ENCODE peak calls at places on chromosomes 5 and 9, in five cellular contexts. One of them, this sample, is unnamed.

GRCh38 chr9:127812936-127813675 is 10.4 kb downstream of the FPGS start:
- DNase-seq in foreskin fibroblast: no peak
- DNase-seq in AG04450: no peak
- DNase-seq in cardiac fibroblast: no peak
- DNase-seq in choroid plexus epithelial cell: no peak
- DNase-seq in this sample: no peak

GRCh38 chr5:176629853-176630680 is at the start of the genes EIF4E1B and SNCB:
- DNase-seq in AG04450: no peak
- DNase-seq in choroid plexus epithelial cell: peak
- DNase-seq in foreskin fibroblast: peak
- DNase-seq in cardiac fibroblast: no peak
- DNase-seq in this sample: peak

GRCh38 chr5:179608131-179608581 is 15.3 kb downstream of the HNRNPH1 start:
- DNase-seq in AG04450: no peak
- DNase-seq in cardiac fibroblast: peak
- DNase-seq in choroid plexus epithelial cell: peak
- DNase-seq in foreskin fibroblast: no peak
- DNase-seq in this sample: no peak

GRCh38 chr9:131589124-131589711 is 43.9 kb downstream of the PRRT1B start:
- DNase-seq in foreskin fibroblast: no peak
- DNase-seq in choroid plexus epithelial cell: no peak
- DNase-seq in AG04450: no peak
- DNase-seq in cardiac fibroblast: no peak
- DNase-seq in this sample: no peak

GRCh38 chr9:88447431-88447830 is 59.2 kb downstream of the SPIN1 start:
- DNase-seq in cardiac fibroblast: no peak
- DNase-seq in AG04450: no peak
- DNase-seq in foreskin fibroblast: no peak
- DNase-seq in choroid plexus epithelial cell: no peak
- DNase-seq in this sample: no peak

GRCh38 chr9:20238921-20239320 is 383.4 kb downstream of the MLLT3 start:
- DNase-seq in cardiac fibroblast: peak
- DNase-seq in choroid plexus epithelial cell: peak
- DNase-seq in foreskin fibroblast: peak
- DNase-seq in AG04450: no peak
- DNase-seq in this sample: no peak

GRCh38 chr9:97160255-97160654 is 121.3 kb upstream of the CTSV start:
- DNase-seq in foreskin fibroblast: no peak
- DNase-seq in choroid plexus epithelial cell: no peak
- DNase-seq in cardiac fibroblast: no peak
- DNase-seq in AG04450: no peak
- DNase-seq in this sample: no peak

GRCh38 chr9:87280421-87280820 is 217.2 kb upstream of the DAPK1 start:
- DNase-seq in AG04450: peak
- DNase-seq in choroid plexus epithelial cell: peak
- DNase-seq in foreskin fibroblast: no peak
- DNase-seq in cardiac fibroblast: no peak
- DNase-seq in this sample: peak

GRCh38 chr9:88388886-88389617 is 808 bp downstream of the SPIN1 start:
- DNase-seq in foreskin fibroblast: peak
- DNase-seq in AG04450: no peak
- DNase-seq in choroid plexus epithelial cell: peak
- DNase-seq in cardiac fibroblast: peak
- DNase-seq in this sample: peak

DNA sequence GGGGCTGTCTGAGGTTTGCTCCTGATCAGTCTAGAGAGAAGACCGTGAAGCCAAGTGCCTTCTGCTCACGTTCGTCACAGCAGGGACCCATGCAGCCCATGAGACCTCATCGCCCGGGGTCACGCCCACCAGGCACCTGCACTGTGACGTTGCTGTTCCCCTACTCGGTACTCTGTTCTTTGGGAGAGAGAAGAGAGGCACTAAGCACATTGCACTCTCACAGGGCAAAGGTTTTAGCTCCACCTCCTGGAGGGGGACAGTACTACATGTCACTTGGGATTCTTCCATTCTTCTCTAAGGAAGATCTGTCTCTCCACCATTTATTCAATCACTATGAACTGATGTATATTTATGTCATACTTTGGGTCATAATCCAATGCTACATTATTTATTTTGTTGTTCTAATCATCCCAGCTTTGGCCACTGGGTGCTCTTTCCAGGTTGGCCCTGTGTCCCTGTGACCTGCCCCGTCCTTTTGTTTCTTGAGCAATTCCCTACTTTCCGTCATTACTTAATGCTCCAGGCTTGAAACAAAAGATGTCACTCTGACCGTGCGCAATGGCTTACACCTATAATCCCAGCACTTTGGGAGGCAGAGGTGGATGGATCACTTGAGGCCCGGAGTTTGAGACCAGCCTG is 31.4 kb upstream of the BRD3 start:
- DNase-seq in AG04450: no peak
- DNase-seq in foreskin fibroblast: peak
- DNase-seq in choroid plexus epithelial cell: peak
- DNase-seq in cardiac fibroblast: peak
- DNase-seq in this sample: peak
- TF ChIP-seq CTCF in AG04450: peak
- TF ChIP-seq CTCF in foreskin fibroblast: peak
- TF ChIP-seq CTCF in choroid plexus epithelial cell: peak
- TF ChIP-seq CTCF in cardiac fibroblast: peak
- TF ChIP-seq CTCF in this sample: peak

DNA sequence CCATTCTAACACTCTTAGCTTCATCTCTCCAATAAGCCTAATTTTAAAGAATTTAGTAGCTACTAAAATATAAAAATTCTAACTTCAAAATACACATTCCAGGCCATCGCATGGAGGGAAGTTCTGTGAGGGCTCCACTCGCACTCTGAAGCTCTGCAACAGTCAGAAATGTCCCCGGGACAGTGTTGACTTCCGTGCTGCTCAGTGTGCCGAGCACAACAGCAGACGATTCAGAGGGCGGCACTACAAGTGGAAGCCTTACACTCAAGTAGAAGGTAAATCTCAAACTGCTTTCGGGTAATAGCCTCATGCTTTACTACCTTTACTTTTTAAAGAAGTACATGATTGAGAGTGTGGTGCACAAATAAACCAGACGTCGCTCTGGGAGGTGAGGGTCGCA is 94.8 kb downstream of the ADAMTS16 start:
- DNase-seq in choroid plexus epithelial cell: no peak
- DNase-seq in cardiac fibroblast: no peak
- DNase-seq in AG04450: no peak
- DNase-seq in foreskin fibroblast: no peak
- DNase-seq in this sample: no peak
- H3K4me3 ChIP-seq in choroid plexus epithelial cell: no peak
- H3K4me3 ChIP-seq in cardiac fibroblast: no peak
- H3K4me3 ChIP-seq in AG04450: no peak
- H3K4me3 ChIP-seq in foreskin fibroblast: no peak
- H3K4me3 ChIP-seq in this sample: no peak

GRCh38 chr5:140366770-140367630 is 7.0 kb downstream of the SLC4A9 start:
- DNase-seq in foreskin fibroblast: no peak
- DNase-seq in choroid plexus epithelial cell: no peak
- DNase-seq in AG04450: no peak
- DNase-seq in cardiac fibroblast: no peak
- DNase-seq in this sample: no peak
- TF ChIP-seq CTCF in foreskin fibroblast: no peak
- TF ChIP-seq CTCF in choroid plexus epithelial cell: no peak
- TF ChIP-seq CTCF in AG04450: peak
- TF ChIP-seq CTCF in cardiac fibroblast: no peak
- TF ChIP-seq CTCF in this sample: no peak

DNA sequence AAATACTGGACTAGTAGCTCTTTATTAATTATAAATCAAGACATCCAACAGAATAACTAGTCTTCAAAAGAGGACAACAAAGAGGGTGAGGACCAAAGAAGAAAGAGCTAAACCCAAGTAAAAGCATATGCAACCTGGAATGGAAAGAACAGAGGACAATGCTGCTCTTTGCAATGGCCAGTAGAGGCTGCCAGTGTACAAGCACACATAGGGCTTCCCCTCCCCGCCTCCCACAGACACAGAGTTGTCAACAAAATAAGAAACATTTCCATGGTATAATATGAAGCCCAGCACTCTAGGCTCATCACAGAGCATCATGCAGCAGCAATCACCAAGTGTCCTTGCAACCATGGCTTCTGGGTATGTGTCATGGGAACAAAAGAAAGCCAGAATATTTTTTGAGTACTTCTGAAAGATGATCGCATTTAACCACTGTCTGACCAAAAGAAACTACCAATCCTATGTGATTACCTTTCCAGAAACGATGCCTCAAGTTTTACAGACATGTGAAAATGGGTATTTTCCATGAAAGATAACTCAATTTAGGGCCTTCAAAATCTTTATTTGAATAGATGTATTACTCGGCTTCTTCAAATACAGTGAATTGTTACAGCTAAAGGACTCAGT is 58.1 kb downstream of the RFX3 start:
- DNase-seq in choroid plexus epithelial cell: peak
- DNase-seq in cardiac fibroblast: peak
- DNase-seq in AG04450: peak
- DNase-seq in foreskin fibroblast: peak
- DNase-seq in this sample: peak
- H3K4me3 ChIP-seq in choroid plexus epithelial cell: no peak
- H3K4me3 ChIP-seq in cardiac fibroblast: no peak
- H3K4me3 ChIP-seq in AG04450: no peak
- H3K4me3 ChIP-seq in foreskin fibroblast: no peak
- H3K4me3 ChIP-seq in this sample: no peak

GRCh38 chr5:159878988-159879471 is 37.3 kb upstream of the ADRA1B start:
- DNase-seq in choroid plexus epithelial cell: peak
- DNase-seq in foreskin fibroblast: peak
- DNase-seq in cardiac fibroblast: peak
- DNase-seq in AG04450: peak
- DNase-seq in this sample: peak
- TF ChIP-seq CTCF in choroid plexus epithelial cell: peak
- TF ChIP-seq CTCF in foreskin fibroblast: no peak
- TF ChIP-seq CTCF in cardiac fibroblast: no peak
- TF ChIP-seq CTCF in AG04450: no peak
- TF ChIP-seq CTCF in this sample: no peak

This sample was measured in astrocyte of the spinal cord.